ENCODE peak calls at places on chromosome 10, in nine cellular contexts. U is AG04450; N is stimulated activated CD8-positive, alpha-beta memory T cell treated with anti-CD3 and anti-CD28 coated beads, Interleukin-4, amount 100 ng/mL, for 4 hours; X is SW 1271; M is MM.1S; O is A172; P is KBM-7; V is lower leg skin; Z is Kasumi-1. W is an unnamed sample.

GRCh38 chr10:112711366-112711765 is 238.7 kb upstream of the TCF7L2 start:
- DNase-seq in U (no peak), N (no peak), X (no peak), M (no peak), O (no peak), P (no peak), V (no peak), Z (no peak), W (no peak)

GRCh38 chr10:71604324-71605018 is 115.1 kb downstream of the C10orf105 start:
- DNase-seq in U (no peak), N (no peak), X (no peak), M (no peak), O (no peak), P (no peak), V (no peak), Z (no peak), W (no peak)

GRCh38 chr10:50917486-50917885 is 32.1 kb upstream of the A1CF start:
- DNase-seq in U (peak), N (no peak), X (no peak), M (no peak), O (peak), P (no peak), V (no peak), Z (no peak), W (no peak)

GRCh38 chr10:76178561-76179292 is 747.3 kb downstream of the LRMDA start:
- DNase-seq in U (no peak), N (no peak), X (no peak), M (no peak), O (no peak), P (no peak), V (no peak), Z (no peak), W (no peak)

GRCh38 chr10:47195274-47195885 is 104.6 kb upstream of the GDF10 start:
- DNase-seq in U (no peak), N (no peak), X (no peak), M (no peak), O (no peak), P (no peak), V (no peak), Z (no peak), W (no peak)

GRCh38 chr10:34206602-34207268 is 608.4 kb downstream of the PARD3 start:
- DNase-seq in U (no peak), N (no peak), X (no peak), M (no peak), O (no peak), P (no peak), V (no peak), Z (no peak), W (no peak)

GRCh38 chr10:80158598-80159127 is 26.1 kb downstream of the PLAC9 start:
- DNase-seq in U (peak), N (no peak), X (peak), M (no peak), O (peak), P (peak), V (peak), Z (peak), W (no peak)

GRCh38 chr10:6299743-6300105 is 97.0 kb downstream of the PFKFB3 start:
- DNase-seq in U (no peak), N (no peak), X (no peak), M (no peak), O (no peak), P (no peak), V (no peak), Z (no peak), W (no peak)

GRCh38 chr10:98039690-98040381 is 9.4 kb upstream of the CRTAC1 start:
- DNase-seq in U (no peak), N (no peak), X (no peak), M (no peak), O (no peak), P (no peak), V (no peak), Z (no peak), W (no peak)

GRCh38 chr10:103652599-103653281 is 159.2 kb downstream of the NEURL1 start:
- DNase-seq in U (no peak), N (no peak), X (no peak), M (no peak), O (no peak), P (no peak), V (peak), Z (no peak), W (no peak)

GRCh38 chr10:70682920-70683600 is 10.8 kb downstream of the ADAMTS14 start:
- DNase-seq in U (no peak), N (no peak), X (no peak), M (no peak), O (no peak), P (peak), V (no peak), Z (no peak), W (peak)

GRCh38 chr10:89702121-89702480 is 711 bp downstream of the KIF20B start:
- DNase-seq in U (no peak), N (no peak), X (peak), M (peak), O (peak), P (peak), V (no peak), Z (peak), W (no peak)

GRCh38 chr10:18350340-18350739 is 210.1 kb downstream of the CACNB2 start:
- DNase-seq in U (no peak), N (no peak), X (no peak), M (no peak), O (no peak), P (no peak), V (no peak), Z (no peak), W (no peak)

GRCh38 chr10:47051741-47052238 is 140.6 kb downstream of the PTPN20 start:
- DNase-seq in U (no peak), N (no peak), X (no peak), M (no peak), O (no peak), P (no peak), V (no peak), Z (no peak), W (no peak)

GRCh38 chr10:110762109-110762848 is 109.4 kb upstream of the PDCD4 start:
- DNase-seq in U (no peak), N (no peak), X (no peak), M (no peak), O (no peak), P (no peak), V (no peak), Z (no peak), W (no peak)

GRCh38 chr10:15482168-15482567 is 111.1 kb upstream of the FAM171A1 start:
- DNase-seq in U (no peak), N (no peak), X (no peak), M (no peak), O (no peak), P (no peak), V (no peak), Z (no peak), W (no peak)

GRCh38 chr10:49654036-49654693 is 25.3 kb upstream of the C10orf53 start:
- DNase-seq in U (no peak), N (no peak), X (no peak), M (no peak), O (no peak), P (no peak), V (peak), Z (no peak), W (no peak)

GRCh38 chr10:60572511-60573194 is 183.0 kb upstream of the ANK3 start:
- DNase-seq in U (peak), N (no peak), X (no peak), M (peak), O (peak), P (no peak), V (no peak), Z (no peak), W (no peak)

GRCh38 chr10:30813872-30814471 is 184.4 kb upstream of the LYZL2 start:
- DNase-seq in U (no peak), N (no peak), X (no peak), M (peak), O (peak), P (peak), V (no peak), Z (peak), W (no peak)

GRCh38 chr10:129728905-129729540 is 235.1 kb downstream of the EBF3 start:
- DNase-seq in U (no peak), N (no peak), X (no peak), M (no peak), O (no peak), P (no peak), V (no peak), Z (no peak), W (no peak)

GRCh38 chr10:79316671-79317431 is 30.4 kb upstream of the PPIF start:
- DNase-seq in U (no peak), N (no peak), X (no peak), M (peak), O (peak), P (no peak), V (no peak), Z (peak), W (peak)

GRCh38 chr10:123027861-123028260 is 19.1 kb downstream of the ACADSB start:
- DNase-seq in U (no peak), N (no peak), X (no peak), M (no peak), O (no peak), P (no peak), V (no peak), Z (no peak), W (no peak)

GRCh38 chr10:131065673-131066331 is 245.7 kb downstream of the TCERG1L start:
- DNase-seq in U (no peak), N (no peak), X (no peak), M (no peak), O (no peak), P (no peak), V (no peak), Z (no peak), W (no peak)

GRCh38 chr10:46557319-46558140 is 1.1 kb upstream of the GPRIN2 start:
- DNase-seq in U (no peak), N (no peak), X (no peak), M (peak), O (no peak), P (no peak), V (peak), Z (no peak), W (no peak)

GRCh38 chr10:113572520-113573290 is 19.9 kb downstream of the HABP2 start:
- DNase-seq in U (no peak), N (no peak), X (no peak), M (no peak), O (no peak), P (no peak), V (no peak), Z (no peak), W (no peak)

GRCh38 chr10:95286707-95287106 is 4.1 kb downstream of the PDLIM1 start:
- DNase-seq in U (no peak), N (no peak), X (no peak), M (no peak), O (no peak), P (no peak), V (no peak), Z (no peak), W (no peak)

GRCh38 chr10:34549001-34549400 is 266.1 kb downstream of the PARD3 start:
- DNase-seq in U (no peak), N (no peak), X (no peak), M (no peak), O (no peak), P (no peak), V (no peak), Z (no peak), W (no peak)

GRCh38 chr10:96998329-96998888 is 166.3 kb downstream of the LCOR start:
- DNase-seq in U (peak), N (no peak), X (no peak), M (no peak), O (no peak), P (no peak), V (no peak), Z (no peak), W (no peak)

GRCh38 chr10:105347487-105347886 is 706.4 kb downstream of the SORCS3 start:
- DNase-seq in U (no peak), N (no peak), X (no peak), M (no peak), O (no peak), P (no peak), V (no peak), Z (no peak), W (no peak)

GRCh38 chr10:77901743-77902142 is 24.8 kb downstream of the DLG5 start:
- DNase-seq in U (no peak), N (no peak), X (no peak), M (no peak), O (no peak), P (no peak), V (no peak), Z (no peak), W (no peak)

GRCh38 chr10:84352251-84352842 is 24.0 kb downstream of the CCSER2 start:
- DNase-seq in U (no peak), N (peak), X (peak), M (peak), O (peak), P (peak), V (peak), Z (peak), W (peak)

GRCh38 chr10:128042131-128042610 is 84.1 kb downstream of the MKI67 start:
- DNase-seq in U (no peak), N (no peak), X (no peak), M (no peak), O (no peak), P (no peak), V (no peak), Z (no peak), W (no peak)

GRCh38 chr10:10418397-10418796 is 599.3 kb upstream of the CELF2 start:
- DNase-seq in U (no peak), N (no peak), X (no peak), M (peak), O (no peak), P (peak), V (no peak), Z (peak), W (peak)

GRCh38 chr10:130990536-130990935 is 321.0 kb downstream of the TCERG1L start:
- DNase-seq in U (no peak), N (no peak), X (no peak), M (no peak), O (no peak), P (no peak), V (no peak), Z (no peak), W (no peak)

W was measured in GM10248.